ENCODE peak calls at places on chromosome 17, in nine cellular contexts. J is A549, F is SJCRH30, T is Panc1, L is breast epithelium, H is thoracic aorta, Q is aorta, V is colonic mucosa, Y is body of pancreas. E is an unnamed sample. For H3K4me1, the result is how much of the 10 kb centered on the place peaks cover.

GRCh38 chr17:1577186-1577585 is 14.6 kb upstream of the PITPNA start:
- DNase-seq in J (peak), F (peak), T (no peak), L (peak), H (peak), Q (peak), V (peak), Y (peak), E (no peak)

GRCh38 chr17:231191-231965 is 49.9 kb upstream of the DOC2B start:
- DNase-seq in J (no peak), F (no peak), T (no peak), L (no peak), H (no peak), Q (peak), V (peak), Y (no peak), E (no peak)

GRCh38 chr17:49565948-49566491 is 9.7 kb upstream of the NXPH3 start:
- DNase-seq in J (no peak), F (peak), T (no peak), L (peak), H (peak), Q (peak), V (no peak), Y (peak), E (no peak)

GRCh38 chr17:18025596-18026407 is 13.2 kb downstream of the ATPAF2 start:
- DNase-seq in J (no peak), F (no peak), T (no peak), L (no peak), H (no peak), Q (no peak), V (no peak), Y (no peak), E (no peak)

GRCh38 chr17:62715882-62716390 is 88.5 kb downstream of the MRC2 start:
- DNase-seq in J (no peak), F (no peak), T (no peak), L (no peak), H (no peak), Q (no peak), V (no peak), Y (no peak), E (no peak)

GRCh38 chr17:50316016-50316587 is 29.8 kb upstream of the XYLT2 start:
- DNase-seq in J (no peak), F (no peak), T (no peak), L (no peak), H (no peak), Q (peak), V (no peak), Y (no peak), E (no peak)

GRCh38 chr17:28726396-28726911 is 421 bp upstream of the TLCD1 start:
- DNase-seq in J (peak), F (peak), T (no peak), L (no peak), H (no peak), Q (no peak), V (peak), Y (peak), E (peak)

GRCh38 chr17:69506489-69506888 is 92.0 kb downstream of the MAP2K6 start:
- DNase-seq in J (peak), F (peak), T (no peak), L (no peak), H (no peak), Q (no peak), V (no peak), Y (no peak), E (no peak)

GRCh38 chr17:65537845-65538678 is 23.4 kb downstream of the AXIN2 start:
- DNase-seq in J (no peak), F (no peak), T (no peak), L (no peak), H (no peak), Q (no peak), V (no peak), Y (no peak), E (peak)

GRCh38 chr17:37683454-37683984 is 40.3 kb upstream of the DDX52 start:
- DNase-seq in J (no peak), F (no peak), T (no peak), L (no peak), H (no peak), Q (no peak), V (peak), Y (no peak), E (no peak)

GRCh38 chr17:75764417-75764710 is 628 bp downstream of the GALK1 start:
- DNase-seq in J (no peak), F (no peak), T (no peak), L (no peak), H (no peak), Q (no peak), V (no peak), Y (no peak), E (no peak)

GRCh38 chr17:40617678-40618240 is 29.9 kb downstream of the SMARCE1 start:
- DNase-seq in J (no peak), F (no peak), T (no peak), L (no peak), H (no peak), Q (no peak), V (peak), Y (no peak), E (no peak)

GRCh38 chr17:81236784-81237183 is 2.1 kb downstream of the TEPSIN start:
- DNase-seq in J (no peak), F (no peak), T (no peak), L (no peak), H (no peak), Q (no peak), V (no peak), Y (no peak), E (no peak)

GRCh38 chr17:74362811-74363498 is 1.3 kb upstream of the BTBD17 start:
- DNase-seq in J (no peak), F (no peak), T (no peak), L (no peak), H (no peak), Q (no peak), V (no peak), Y (no peak), E (no peak)

GRCh38 chr17:35801583-35802224 is 6.3 kb upstream of the MMP28 start:
- DNase-seq in J (no peak), F (no peak), T (no peak), L (peak), H (no peak), Q (peak), V (peak), Y (peak), E (no peak)

GRCh38 chr17:671076-671762 is 43.4 kb downstream of the VPS53 start:
- DNase-seq in J (no peak), F (no peak), T (no peak), L (no peak), H (no peak), Q (no peak), V (no peak), Y (no peak), E (no peak)

GRCh38 chr17:17053446-17054379 is 11.5 kb downstream of the MPRIP start:
- DNase-seq in J (no peak), F (no peak), T (no peak), L (no peak), H (no peak), Q (peak), V (no peak), Y (no peak), E (no peak)

GRCh38 chr17:82281502-82282238 is 8.2 kb upstream of the CSNK1D start:
- DNase-seq in J (peak), F (peak), T (no peak), L (peak), H (no peak), Q (peak), V (no peak), Y (peak), E (peak)

GRCh38 chr17:4759776-4760236 is 11.9 kb upstream of the TM4SF5 start:
- DNase-seq in J (no peak), F (no peak), T (no peak), L (no peak), H (no peak), Q (peak), V (no peak), Y (no peak), E (no peak)

GRCh38 chr17:2050246-2050866 is 4.5 kb upstream of the HIC1 start:
- DNase-seq in J (peak), F (peak), T (no peak), L (peak), H (no peak), Q (peak), V (peak), Y (peak), E (peak)

GRCh38 chr17:74199306-74200092 is 4.0 kb upstream of the RPL38 start:
- DNase-seq in J (peak), F (peak), T (no peak), L (no peak), H (no peak), Q (peak), V (peak), Y (peak), E (peak)

GRCh38 chr17:68777243-68777855 is 176.2 kb upstream of the FAM20A start:
- DNase-seq in J (peak), F (peak), T (peak), L (peak), H (no peak), Q (no peak), V (peak), Y (peak), E (no peak)

GRCh38 chr17:37458805-37459204 is 30.9 kb upstream of the DUSP14 start:
- DNase-seq in J (peak), F (no peak), T (no peak), L (no peak), H (no peak), Q (no peak), V (no peak), Y (no peak), E (no peak)

GRCh38 chr17:1375615-1376014 is 24.4 kb downstream of the YWHAE start:
- DNase-seq in J (no peak), F (no peak), T (no peak), L (no peak), H (no peak), Q (no peak), V (no peak), Y (no peak), E (no peak)

GRCh38 chr17:81397314-81398169 is 2.3 kb downstream of the BAHCC1 start:
- DNase-seq in J (peak), F (peak), T (no peak), L (no peak), H (no peak), Q (no peak), V (peak), Y (no peak), E (no peak)

GRCh38 chr17:68972119-68972704 is 17.0 kb upstream of the ABCA8 start:
- DNase-seq in J (peak), F (peak), T (no peak), L (no peak), H (no peak), Q (no peak), V (no peak), Y (peak), E (no peak)

GRCh38 chr17:17745476-17746455 is 64.5 kb downstream of the RAI1 start:
- DNase-seq in J (no peak), F (peak), T (no peak), L (no peak), H (no peak), Q (no peak), V (no peak), Y (no peak), E (no peak)

GRCh38 chr17:1573932-1574696 is 11.5 kb upstream of the PITPNA start:
- DNase-seq in J (peak), F (peak), T (peak), L (peak), H (peak), Q (peak), V (peak), Y (peak), E (peak)

GRCh38 chr17:74332017-74332650 is 6.1 kb downstream of the KIF19 start:
- DNase-seq in J (no peak), F (no peak), T (no peak), L (no peak), H (no peak), Q (no peak), V (no peak), Y (no peak), E (no peak)

GRCh38 chr17:82859431-82860403 is 19.9 kb upstream of the ZNF750 start:
- DNase-seq in J (peak), F (peak), T (no peak), L (no peak), H (no peak), Q (peak), V (no peak), Y (peak), E (peak)

GRCh38 chr17:3788200-3788599 is 12.8 kb downstream of the ITGAE start:
- DNase-seq in J (no peak), F (no peak), T (no peak), L (no peak), H (no peak), Q (peak), V (no peak), Y (no peak), E (no peak)

GRCh38 chr17:29121442-29121841 is 58.8 kb downstream of the MYO18A start:
- DNase-seq in J (no peak), F (no peak), T (no peak), L (no peak), H (no peak), Q (no peak), V (no peak), Y (no peak), E (no peak)

GRCh38 chr17:42275527-42276358 is 448 bp downstream of the STAT5B start:
- DNase-seq in J (no peak), F (peak), T (no peak), L (peak), H (no peak), Q (peak), V (peak), Y (no peak), E (peak)

GRCh38 chr17:60641810-60642220 is 35.8 kb upstream of the BCAS3 start:
- DNase-seq in J (peak), F (peak), T (peak), L (no peak), H (no peak), Q (peak), V (peak), Y (peak), E (peak)

GRCh38 chr17:43372273-43372911 is 26.4 kb upstream of the ARL4D start:
- DNase-seq in J (no peak), F (no peak), T (no peak), L (no peak), H (no peak), Q (no peak), V (no peak), Y (peak), E (no peak)

GRCh38 chr17:73422121-73422520 is 110.3 kb upstream of the CDC42EP4 start:
- DNase-seq in J (no peak), F (no peak), T (no peak), L (no peak), H (no peak), Q (no peak), V (no peak), Y (no peak), E (no peak)

GRCh38 chr17:6523330-6523729 is 33.0 kb downstream of the PITPNM3 start:
- DNase-seq in J (peak), F (no peak), T (peak), L (no peak), H (no peak), Q (peak), V (no peak), Y (peak), E (no peak)

GRCh38 chr17:6525111-6525510 is 31.2 kb downstream of the PITPNM3 start:
- DNase-seq in J (no peak), F (no peak), T (no peak), L (no peak), H (no peak), Q (peak), V (no peak), Y (no peak), E (no peak)

GRCh38 chr17:6524520-6524919 is 31.8 kb downstream of the PITPNM3 start:
- DNase-seq in J (peak), F (no peak), T (peak), L (no peak), H (no peak), Q (no peak), V (no peak), Y (no peak), E (no peak)

GRCh38 chr17:6523809-6524355 is 32.5 kb downstream of the PITPNM3 start:
- DNase-seq in J (no peak), F (no peak), T (no peak), L (no peak), H (no peak), Q (peak), V (no peak), Y (no peak), E (no peak)

DNA sequence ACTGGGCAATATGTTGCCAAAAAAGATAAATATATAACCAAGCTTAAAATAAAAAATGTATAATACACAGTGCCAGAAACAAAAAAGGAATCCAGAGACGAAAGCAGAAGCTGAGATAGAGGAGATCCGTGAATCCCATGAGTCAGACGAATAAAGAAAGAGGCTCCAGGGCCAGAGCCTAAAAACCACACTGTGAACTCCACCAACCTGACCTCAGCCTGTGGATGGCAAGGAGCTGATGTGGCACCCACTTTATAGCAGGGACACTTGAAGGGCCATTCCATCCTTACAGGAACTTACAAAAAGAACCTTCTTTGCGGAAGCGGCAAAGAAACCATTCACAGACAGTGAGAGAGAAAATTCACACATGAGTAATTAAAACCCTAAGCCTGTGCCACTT is 34.7 kb downstream of the PITPNM3 start:
- DNase-seq in J (no peak), F (no peak), T (no peak), L (no peak), H (no peak), Q (no peak), V (no peak), Y (no peak), E (no peak)
- H3K4me3 ChIP-seq in J (no peak), F (no peak), T (no peak), L (no peak), H (no peak), Q (no peak), V (no peak), Y (no peak), E (no peak)

DNA sequence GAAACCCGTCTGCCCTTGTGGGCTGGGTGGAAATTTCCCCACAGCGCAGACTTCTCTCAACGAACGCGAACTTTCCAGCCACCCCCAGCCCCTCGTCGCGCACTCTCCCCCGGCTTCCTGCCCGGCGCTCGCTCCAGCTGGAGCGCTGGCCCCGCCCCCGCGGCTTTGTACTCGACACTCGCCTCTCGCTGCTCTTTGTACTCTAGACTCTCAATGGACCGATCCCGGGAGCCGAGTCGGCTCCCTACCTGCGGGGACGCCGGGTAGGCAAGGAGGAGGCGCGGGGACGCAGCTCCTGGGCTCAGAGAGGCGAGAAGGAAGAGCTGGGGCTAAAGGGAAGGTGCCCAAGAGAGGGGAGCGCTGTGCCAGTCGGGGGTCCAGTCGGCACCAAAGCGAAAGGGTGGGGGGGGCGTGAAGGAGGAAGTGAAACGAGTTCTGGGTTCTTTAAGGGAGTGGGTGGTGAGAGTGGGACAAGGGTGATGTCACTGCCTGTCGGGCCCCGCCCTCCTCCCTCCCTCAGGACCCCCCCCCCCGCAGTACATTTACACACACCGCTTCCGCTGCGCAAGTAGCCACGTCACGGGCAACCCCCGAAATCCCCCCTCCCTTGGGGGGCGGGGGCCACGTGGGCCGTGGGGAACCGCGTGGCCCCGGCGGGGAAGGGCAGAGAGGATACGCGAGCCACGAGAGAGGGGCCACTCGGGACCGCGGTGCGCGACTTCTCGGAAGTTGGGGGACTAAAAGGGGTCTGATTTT is 9.7 kb downstream of the KDM6B start:
- DNase-seq in J (peak), F (peak), T (no peak), L (peak), H (no peak), Q (peak), V (peak), Y (peak), E (peak)
- H3K27ac ChIP-seq in J (peak), F (peak), T (peak), L (peak), H (peak), Q (peak), V (peak), Y (peak), E (peak)

GRCh38 chr17:33966410-33967063 is 288.5 kb upstream of the CCL2 start:
- DNase-seq in J (no peak), F (no peak), T (no peak), L (no peak), H (no peak), Q (no peak), V (no peak), Y (no peak), E (no peak)

GRCh38 chr17:33964344-33964979 is 290.6 kb upstream of the CCL2 start:
- DNase-seq in J (peak), F (no peak), T (no peak), L (no peak), H (no peak), Q (no peak), V (peak), Y (peak), E (no peak)

GRCh38 chr17:33968350-33969044 is 286.6 kb upstream of the CCL2 start:
- DNase-seq in J (peak), F (peak), T (no peak), L (no peak), H (no peak), Q (no peak), V (no peak), Y (peak), E (no peak)

GRCh38 chr17:33967608-33968349 is 287.3 kb upstream of the CCL2 start:
- DNase-seq in J (no peak), F (no peak), T (no peak), L (no peak), H (no peak), Q (no peak), V (no peak), Y (no peak), E (no peak)

GRCh38 chr17:33962857-33963655 is 292.0 kb upstream of the CCL2 start:
- DNase-seq in J (no peak), F (no peak), T (no peak), L (no peak), H (no peak), Q (no peak), V (no peak), Y (no peak), E (no peak)
- H3K4me1 ChIP-seq in J (under half), F (under half), T (under half), L (under half), H (under half), Q (under half), V (under half), Y (under half), E (under half)

DNA sequence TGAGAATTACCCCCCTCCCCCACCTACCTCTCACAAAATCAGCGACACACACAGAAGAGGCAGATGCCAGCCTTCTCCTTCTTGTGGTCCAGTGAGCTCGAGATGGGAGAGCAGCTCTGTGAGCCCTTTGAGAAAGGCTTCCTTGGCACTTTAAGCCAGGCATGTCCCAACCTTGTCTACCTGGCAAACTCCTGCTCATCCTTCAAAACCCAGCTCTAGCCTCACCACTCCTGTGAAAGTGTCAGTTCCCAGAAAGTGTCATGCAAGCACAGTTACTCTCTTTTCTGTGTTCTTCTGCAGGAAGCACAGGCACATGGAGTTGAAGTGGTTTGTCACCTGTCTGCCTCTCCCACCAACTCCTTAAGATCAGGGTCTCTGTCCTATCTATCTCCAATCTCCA is 1.6 kb downstream of the TMEM98 start:
- DNase-seq in J (no peak), F (no peak), T (no peak), L (no peak), H (no peak), Q (no peak), V (no peak), Y (no peak), E (no peak)
- H3K4me3 ChIP-seq in J (no peak), F (no peak), T (no peak), L (peak), H (peak), Q (no peak), V (no peak), Y (no peak), E (no peak)

DNA sequence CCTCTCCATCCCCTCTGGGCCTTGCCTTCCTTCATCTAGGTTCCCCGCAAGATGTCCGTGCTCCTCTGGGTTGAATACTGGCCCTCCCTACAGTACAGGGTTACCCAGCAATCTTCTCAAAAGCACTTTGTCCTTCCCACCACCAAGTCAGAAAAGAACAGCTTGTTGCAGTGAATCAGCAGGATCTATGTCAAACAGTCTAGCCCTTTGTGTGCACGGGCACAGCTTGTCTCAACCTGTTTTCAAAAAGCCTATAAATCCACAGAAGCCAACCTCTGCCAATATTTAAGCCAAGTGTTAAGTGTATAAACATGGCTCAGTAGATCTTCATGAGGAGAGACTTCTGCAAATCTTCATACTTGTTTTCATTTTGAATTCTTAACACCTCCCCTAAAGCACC is 25.2 kb downstream of the C17orf67 start:
- DNase-seq in J (no peak), F (peak), T (no peak), L (peak), H (no peak), Q (no peak), V (no peak), Y (no peak), E (no peak)
- H3K27ac ChIP-seq in J (no peak), F (no peak), T (no peak), L (peak), H (no peak), Q (no peak), V (no peak), Y (no peak), E (no peak)

GRCh38 chr17:44769647-44770084 is 10.9 kb downstream of the ADAM11 start:
- DNase-seq in J (no peak), F (no peak), T (no peak), L (no peak), H (no peak), Q (no peak), V (no peak), Y (no peak), E (no peak)
- H3K4me1 ChIP-seq in J (under half), F (under half), T (under half), L (under half), H (under half), Q (under half), V (under half), Y (under half), E (under half)